ENCODE peak calls at places on chromosomes 5 and 9, in seven cellular contexts. One of them, this sample, is unnamed.

GRCh38 chr9:123337971-123338370 is 18.0 kb upstream of the CRB2 start:
- DNase-seq in cardiac muscle cell: no peak
- DNase-seq in GM04504: no peak
- DNase-seq in nephron progenitor cell: no peak
- DNase-seq in AG08396: no peak
- DNase-seq in GM12865: peak
- DNase-seq in sigmoid colon: no peak
- DNase-seq in this sample: no peak

GRCh38 chr5:82365744-82366228 is 87.6 kb upstream of the RPS23 start:
- DNase-seq in AG08396: peak
- DNase-seq in GM12865: peak
- DNase-seq in nephron progenitor cell: no peak
- DNase-seq in sigmoid colon: no peak
- DNase-seq in GM04504: peak
- DNase-seq in cardiac muscle cell: peak
- DNase-seq in this sample: no peak

GRCh38 chr9:82757921-82758320 is 305.0 kb downstream of the RASEF start:
- DNase-seq in cardiac muscle cell: no peak
- DNase-seq in sigmoid colon: no peak
- DNase-seq in nephron progenitor cell: no peak
- DNase-seq in GM12865: no peak
- DNase-seq in AG08396: no peak
- DNase-seq in GM04504: no peak
- DNase-seq in this sample: no peak

GRCh38 chr5:55671975-55672374 is 40.1 kb downstream of the SLC38A9 start:
- DNase-seq in AG08396: no peak
- DNase-seq in cardiac muscle cell: peak
- DNase-seq in sigmoid colon: no peak
- DNase-seq in nephron progenitor cell: no peak
- DNase-seq in GM04504: no peak
- DNase-seq in GM12865: no peak
- DNase-seq in this sample: no peak

GRCh38 chr5:122183098-122183794 is 53.9 kb downstream of the ZNF474 start:
- DNase-seq in GM12865: no peak
- DNase-seq in GM04504: peak
- DNase-seq in cardiac muscle cell: peak
- DNase-seq in AG08396: peak
- DNase-seq in sigmoid colon: peak
- DNase-seq in nephron progenitor cell: no peak
- DNase-seq in this sample: peak

GRCh38 chr9:129301941-129302340 is 123.9 kb upstream of the IER5L start:
- DNase-seq in nephron progenitor cell: no peak
- DNase-seq in GM12865: no peak
- DNase-seq in sigmoid colon: no peak
- DNase-seq in AG08396: no peak
- DNase-seq in GM04504: no peak
- DNase-seq in cardiac muscle cell: no peak
- DNase-seq in this sample: no peak

GRCh38 chr5:172929371-172929838 is 29.8 kb upstream of the RPL26L1 start:
- DNase-seq in GM04504: peak
- DNase-seq in sigmoid colon: no peak
- DNase-seq in GM12865: no peak
- DNase-seq in AG08396: peak
- DNase-seq in nephron progenitor cell: no peak
- DNase-seq in cardiac muscle cell: peak
- DNase-seq in this sample: no peak

GRCh38 chr9:250039-250438 is 35.4 kb downstream of the DOCK8 start:
- DNase-seq in nephron progenitor cell: no peak
- DNase-seq in GM04504: no peak
- DNase-seq in cardiac muscle cell: no peak
- DNase-seq in AG08396: no peak
- DNase-seq in GM12865: no peak
- DNase-seq in sigmoid colon: no peak
- DNase-seq in this sample: no peak

GRCh38 chr9:120214331-120214730 is 365.6 kb downstream of the CDK5RAP2 start:
- DNase-seq in GM12865: no peak
- DNase-seq in cardiac muscle cell: no peak
- DNase-seq in GM04504: no peak
- DNase-seq in AG08396: no peak
- DNase-seq in sigmoid colon: no peak
- DNase-seq in nephron progenitor cell: peak
- DNase-seq in this sample: no peak

GRCh38 chr5:100595152-100595811 is 60.1 kb downstream of the FAM174A start:
- DNase-seq in GM04504: peak
- DNase-seq in GM12865: peak
- DNase-seq in AG08396: peak
- DNase-seq in cardiac muscle cell: peak
- DNase-seq in nephron progenitor cell: no peak
- DNase-seq in sigmoid colon: no peak
- DNase-seq in this sample: peak

GRCh38 chr5:67414712-67415111 is 218.1 kb upstream of the CD180 start:
- DNase-seq in nephron progenitor cell: no peak
- DNase-seq in GM04504: peak
- DNase-seq in sigmoid colon: no peak
- DNase-seq in GM12865: no peak
- DNase-seq in cardiac muscle cell: peak
- DNase-seq in AG08396: no peak
- DNase-seq in this sample: no peak

GRCh38 chr5:37664551-37664950 is 175.3 kb downstream of the GDNF start:
- DNase-seq in cardiac muscle cell: no peak
- DNase-seq in GM04504: no peak
- DNase-seq in GM12865: no peak
- DNase-seq in sigmoid colon: no peak
- DNase-seq in AG08396: no peak
- DNase-seq in nephron progenitor cell: no peak
- DNase-seq in this sample: no peak

GRCh38 chr9:107086460-107086859 is 196.6 kb upstream of the RAD23B start:
- DNase-seq in sigmoid colon: no peak
- DNase-seq in GM04504: no peak
- DNase-seq in nephron progenitor cell: no peak
- DNase-seq in GM12865: no peak
- DNase-seq in cardiac muscle cell: no peak
- DNase-seq in AG08396: no peak
- DNase-seq in this sample: no peak

GRCh38 chr9:93193978-93194377 is 10.0 kb downstream of the WNK2 start:
- DNase-seq in sigmoid colon: no peak
- DNase-seq in nephron progenitor cell: no peak
- DNase-seq in GM12865: no peak
- DNase-seq in AG08396: no peak
- DNase-seq in cardiac muscle cell: no peak
- DNase-seq in GM04504: no peak
- DNase-seq in this sample: no peak

GRCh38 chr9:15139467-15139866 is 167.5 kb downstream of the TTC39B start:
- DNase-seq in GM04504: no peak
- DNase-seq in AG08396: no peak
- DNase-seq in cardiac muscle cell: no peak
- DNase-seq in nephron progenitor cell: no peak
- DNase-seq in GM12865: no peak
- DNase-seq in sigmoid colon: no peak
- DNase-seq in this sample: no peak

GRCh38 chr9:128205296-128205944 is 2.2 kb downstream of the DNM1 start:
- DNase-seq in GM04504: no peak
- DNase-seq in nephron progenitor cell: no peak
- DNase-seq in GM12865: no peak
- DNase-seq in AG08396: no peak
- DNase-seq in sigmoid colon: no peak
- DNase-seq in cardiac muscle cell: no peak
- DNase-seq in this sample: no peak

GRCh38 chr9:71758785-71759184 is 9.5 kb downstream of the CEMIP2 start:
- DNase-seq in GM12865: no peak
- DNase-seq in cardiac muscle cell: no peak
- DNase-seq in nephron progenitor cell: no peak
- DNase-seq in GM04504: no peak
- DNase-seq in AG08396: no peak
- DNase-seq in sigmoid colon: no peak
- DNase-seq in this sample: no peak

This sample was measured in left cardiac atrium.